ENCODE peak calls at places on chromosomes 7 and 10, in seven cellular contexts. F, X, J, Q, E, Z and R are unnamed samples.

GRCh38 chr10:122114156-122114747 is 125.3 kb downstream of the TACC2 start:
- DNase-seq in E (no peak), J (no peak), F (peak; percentile 34), Z (no peak), Q (no peak), X (no peak), R (peak; percentile 57)

GRCh38 chr10:388661-389045 is 253.4 kb downstream of the ZMYND11 start:
- DNase-seq in J (no peak), E (no peak), Z (no peak), F (no peak), X (no peak), Q (no peak), R (no peak)

GRCh38 chr10:67261300-67261797 is 335.5 kb downstream of the LRRTM3 start:
- DNase-seq in Z (no peak), F (no peak), J (no peak), E (no peak), Q (no peak), X (no peak), R (no peak)

GRCh38 chr10:3774018-3774813 is 10.8 kb downstream of the KLF6 start:
- DNase-seq in F (peak; percentile 70), X (peak; percentile 26), J (no peak), Q (peak; percentile 38), Z (peak; percentile 77), E (no peak), R (peak; percentile 91)

GRCh38 chr10:94747838-94748237 is 14.6 kb upstream of the CYP2C19 start:
- DNase-seq in Q (no peak), Z (no peak), X (no peak), J (no peak), E (no peak), F (no peak), R (no peak)

GRCh38 chr7:29326872-29327271 is 132.3 kb downstream of the CHN2 start:
- DNase-seq in Z (no peak), Q (no peak), X (no peak), J (no peak), E (no peak), F (no peak), R (no peak)

GRCh38 chr10:79038841-79039201 is 29.9 kb upstream of the ZMIZ1 start:
- DNase-seq in F (peak; percentile 32), E (no peak), X (peak; percentile 76), Z (no peak), J (peak; percentile 44), Q (peak; percentile 84), R (peak; percentile 37)

GRCh38 chr10:100370561-100370975 is 23.5 kb downstream of the SCD start:
- DNase-seq in F (peak; percentile 27), E (no peak), X (no peak), Q (no peak), Z (peak; percentile 89), J (no peak), R (peak; percentile 78)

GRCh38 chr7:137657476-137658193 is 189.1 kb downstream of the DGKI start:
- DNase-seq in F (no peak), Q (no peak), Z (no peak), X (no peak), J (no peak), E (no peak), R (no peak)

GRCh38 chr7:118352854-118353453 is 128.4 kb downstream of the ANKRD7 start:
- DNase-seq in X (no peak), J (peak; percentile 8), Z (peak; percentile 44), F (no peak), Q (peak; percentile 64), E (no peak), R (peak; percentile 54)

DNA sequence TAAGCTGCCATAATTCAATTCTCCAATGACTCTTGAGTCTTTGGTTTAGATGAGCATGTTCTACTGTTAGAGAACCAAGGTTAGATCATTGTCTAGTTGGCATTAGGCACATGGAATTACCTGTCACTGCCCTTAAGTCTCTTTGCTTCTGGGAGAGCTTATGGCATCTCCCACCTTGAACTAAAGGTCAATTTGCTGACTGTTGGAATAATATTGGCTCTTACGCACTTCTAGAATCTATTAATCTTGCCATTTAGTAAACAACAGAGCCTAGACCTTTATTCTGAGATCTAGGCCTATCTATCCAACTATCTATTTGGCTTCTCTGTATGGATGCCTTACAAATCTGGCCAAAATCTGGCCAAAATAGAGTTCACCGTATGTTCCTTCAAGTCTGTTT is 232.0 kb downstream of the STK31 start:
- DNase-seq in F (no peak), E (no peak), J (no peak), Z (no peak), X (no peak), Q (no peak), R (no peak)
- H3K79me1 ChIP-seq in F (no peaks in the 10 kb centered on the region), E (no peaks in the 10 kb centered on the region), J (no peaks in the 10 kb centered on the region), Z (no peaks in the 10 kb centered on the region), X (no peaks in the 10 kb centered on the region), Q (no peaks in the 10 kb centered on the region), R (no peaks in the 10 kb centered on the region)

GRCh38 chr7:106083717-106084116 is 28.4 kb downstream of the SYPL1 start:
- DNase-seq in E (no peak), Z (no peak), J (no peak), Q (no peak), F (no peak), X (no peak), R (no peak)

GRCh38 chr7:106088014-106088413 is 24.1 kb downstream of the SYPL1 start:
- DNase-seq in Q (no peak), J (no peak), F (no peak), Z (no peak), E (no peak), X (no peak), R (no peak)

GRCh38 chr7:106085015-106085414 is 27.1 kb downstream of the SYPL1 start:
- DNase-seq in Q (no peak), Z (no peak), J (no peak), F (no peak), X (no peak), E (no peak), R (no peak)

GRCh38 chr7:106089647-106090046 is 22.5 kb downstream of the SYPL1 start:
- DNase-seq in Z (no peak), X (no peak), J (no peak), F (no peak), Q (no peak), E (no peak), R (no peak)

GRCh38 chr7:106086062-106086461 is 26.1 kb downstream of the SYPL1 start:
- DNase-seq in X (no peak), J (no peak), Q (no peak), E (no peak), Z (no peak), F (no peak), R (no peak)
- H3K4me1 ChIP-seq in X (no peaks in the 10 kb centered on the region), J (no peaks in the 10 kb centered on the region), Q (no peaks in the 10 kb centered on the region), E (no peaks in the 10 kb centered on the region), Z (no peaks in the 10 kb centered on the region), F (no peaks in the 10 kb centered on the region), R (no peaks in the 10 kb centered on the region)

GRCh38 chr10:69761320-69761719 is 40.4 kb upstream of the COL13A1 start:
- DNase-seq in X (no peak), J (no peak), Z (no peak), E (no peak), Q (no peak), F (no peak), R (no peak)
- H3K79me1 ChIP-seq in X (no peaks in the 10 kb centered on the region), J (no peaks in the 10 kb centered on the region), Z (no peaks in the 10 kb centered on the region), E (no peaks in the 10 kb centered on the region), Q (no peaks in the 10 kb centered on the region), F (no peaks in the 10 kb centered on the region), R (no peaks in the 10 kb centered on the region)

GRCh38 chr7:88480266-88480665 is 173.6 kb upstream of the STEAP4 start:
- DNase-seq in X (no peak), Q (no peak), J (no peak), E (no peak), F (no peak), Z (no peak), R (no peak)
- H3K4me1 ChIP-seq in X (no peaks in the 10 kb centered on the region), Q (no peaks in the 10 kb centered on the region), J (no peaks in the 10 kb centered on the region), E (no peaks in the 10 kb centered on the region), F (no peaks in the 10 kb centered on the region), Z (no peaks in the 10 kb centered on the region), R (no peaks in the 10 kb centered on the region)

GRCh38 chr7:80107278-80107677 is 27.4 kb upstream of the GNAI1 start:
- DNase-seq in Z (no peak), X (no peak), F (no peak), Q (no peak), E (no peak), J (no peak), R (peak; percentile 70)
- H3K79me1 ChIP-seq in Z (no peaks in the 10 kb centered on the region), X (no peaks in the 10 kb centered on the region), F (no peaks in the 10 kb centered on the region), Q (no peaks in the 10 kb centered on the region), E (no peaks in the 10 kb centered on the region), J (no peaks in the 10 kb centered on the region), R (no peaks in the 10 kb centered on the region)